ENCODE peak calls at places on chromosome 15, in five cellular contexts. Q is kidney epithelial cell, I is dorsolateral prefrontal cortex, D is BJ, R is GM23338. H is an unnamed sample.

GRCh38 chr15:69311319-69311721 is 12.6 kb downstream of the PAQR5 start:
- DNase-seq in Q (no peak), I (no peak), D (no peak), R (no peak), H (no peak)

GRCh38 chr15:64634020-64634419 is 141.4 kb downstream of the RBPMS2 start:
- DNase-seq in Q (peak), I (no peak), D (no peak), R (peak), H (no peak)

GRCh38 chr15:39594056-39594763 is 13.3 kb downstream of the THBS1 start:
- DNase-seq in Q (no peak), I (no peak), D (peak), R (no peak), H (no peak)

GRCh38 chr15:67501177-67501835 is 19.6 kb upstream of the C15orf61 start:
- DNase-seq in Q (no peak), I (no peak), D (no peak), R (peak), H (no peak)

GRCh38 chr15:51163843-51164242 is 69.1 kb upstream of the TNFAIP8L3 start:
- DNase-seq in Q (no peak), I (no peak), D (no peak), R (peak), H (no peak)

GRCh38 chr15:29102911-29103824 is 166.5 kb downstream of the NSMCE3 start:
- DNase-seq in Q (no peak), I (no peak), D (no peak), R (peak), H (no peak)

GRCh38 chr15:44666208-44667038 is 3.0 kb upstream of the SPG11 start:
- DNase-seq in Q (no peak), I (no peak), D (no peak), R (no peak), H (no peak)

GRCh38 chr15:68365140-68365745 is 66.7 kb downstream of the ITGA11 start:
- DNase-seq in Q (no peak), I (no peak), D (no peak), R (no peak), H (no peak)

GRCh38 chr15:72609862-72610261 is 44.6 kb upstream of the GOLGA6B start:
- DNase-seq in Q (no peak), I (no peak), D (no peak), R (no peak), H (peak)

GRCh38 chr15:54033954-54034458 is 55.8 kb downstream of the UNC13C start:
- DNase-seq in Q (no peak), I (no peak), D (no peak), R (no peak), H (no peak)

GRCh38 chr15:81047948-81048347 is 47.2 kb downstream of the TLNRD1 start:
- DNase-seq in Q (no peak), I (no peak), D (no peak), R (no peak), H (no peak)

GRCh38 chr15:99979371-99979770 is 246.1 kb upstream of the LYSMD4 start:
- DNase-seq in Q (no peak), I (no peak), D (no peak), R (no peak), H (no peak)

GRCh38 chr15:69222002-69222474 is 61.6 kb downstream of the GLCE start:
- DNase-seq in Q (no peak), I (no peak), D (no peak), R (no peak), H (no peak)

GRCh38 chr15:49988766-49989165 is 130.3 kb downstream of the ATP8B4 start:
- DNase-seq in Q (no peak), I (no peak), D (no peak), R (no peak), H (no peak)

GRCh38 chr15:67097893-67098740 is 32.7 kb downstream of the SMAD3 start:
- DNase-seq in Q (no peak), I (no peak), D (peak), R (no peak), H (peak)

GRCh38 chr15:68465861-68466560 is 34.0 kb upstream of the ITGA11 start:
- DNase-seq in Q (no peak), I (no peak), D (no peak), R (no peak), H (no peak)

GRCh38 chr15:80580107-80580506 is 115.0 kb upstream of the ABHD17C start:
- DNase-seq in Q (no peak), I (peak), D (peak), R (no peak), H (peak)

GRCh38 chr15:32778391-32779176 is 60.8 kb downstream of the GREM1 start:
- DNase-seq in Q (no peak), I (no peak), D (no peak), R (no peak), H (no peak)

GRCh38 chr15:60408438-60409105 is 10.8 kb upstream of the ANXA2 start:
- DNase-seq in Q (no peak), I (no peak), D (no peak), R (no peak), H (no peak)

GRCh38 chr15:62138124-62138523 is 27.0 kb downstream of the C2CD4B start:
- DNase-seq in Q (peak), I (no peak), D (no peak), R (no peak), H (peak)

GRCh38 chr15:55288006-55288717 is 1.5 kb downstream of the RAB27A start:
- DNase-seq in Q (no peak), I (no peak), D (no peak), R (no peak), H (no peak)

GRCh38 chr15:70845616-70846360 is 8.2 kb downstream of the LARP6 start:
- DNase-seq in Q (no peak), I (no peak), D (no peak), R (no peak), H (no peak)
- H3K4me3 ChIP-seq in Q (no peak), I (no peak), D (no peak), R (no peak), H (no peak)

DNA sequence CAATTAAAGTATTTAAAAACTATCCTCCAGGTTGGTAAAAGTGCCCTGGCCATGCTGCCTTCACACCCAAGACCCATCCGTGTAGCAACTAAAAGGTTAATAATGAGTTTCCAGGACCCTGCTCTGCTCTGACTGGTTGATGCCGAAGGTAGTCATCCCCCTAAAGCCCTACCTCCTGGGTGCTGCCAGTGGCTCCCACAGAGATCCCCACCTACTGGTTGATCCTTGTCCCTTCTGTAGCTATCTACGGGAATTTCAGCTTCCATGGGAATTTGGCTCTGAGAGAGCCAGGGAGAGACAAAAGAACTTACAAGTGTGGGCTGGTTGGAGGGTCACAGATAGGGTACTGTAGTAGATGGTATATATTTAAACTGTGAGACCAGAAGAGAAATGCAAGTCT is 110.6 kb upstream of the NANOGP8 start:
- DNase-seq in Q (no peak), I (no peak), D (no peak), R (peak), H (no peak)
- TF ChIP-seq CTCF in Q (no peak), I (no peak), D (no peak), R (peak), H (no peak)

GRCh38 chr15:38560456-38560926 is 4.1 kb downstream of the RASGRP1 start:
- DNase-seq in Q (no peak), I (no peak), D (no peak), R (no peak), H (no peak)
- H3K4me3 ChIP-seq in Q (no peak), I (no peak), D (no peak), R (no peak), H (no peak)

DNA sequence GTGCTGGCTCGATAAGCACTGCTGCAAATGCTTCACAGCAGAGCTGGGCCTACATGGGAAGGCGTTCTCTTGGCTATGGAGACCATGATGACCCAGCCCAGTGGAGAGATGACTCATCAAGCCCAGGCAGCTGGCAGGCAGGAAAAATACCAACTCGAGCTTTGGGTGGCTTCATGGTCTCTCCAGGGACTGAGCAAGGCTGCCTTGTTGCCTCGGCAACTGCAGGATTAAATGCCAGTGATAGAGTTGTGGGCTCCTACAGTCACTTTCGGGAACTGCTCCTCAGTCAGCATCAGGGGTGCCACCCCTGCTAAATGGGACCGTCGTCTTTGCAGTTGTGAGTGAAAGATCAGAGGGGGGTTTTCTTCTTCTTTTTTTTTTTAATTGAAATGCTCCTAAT is 54.6 kb upstream of the MYZAP start:
- DNase-seq in Q (peak), I (peak), D (peak), R (peak), H (peak)
- TF ChIP-seq CTCF in Q (no peak), I (no peak), D (no peak), R (no peak), H (peak)

DNA sequence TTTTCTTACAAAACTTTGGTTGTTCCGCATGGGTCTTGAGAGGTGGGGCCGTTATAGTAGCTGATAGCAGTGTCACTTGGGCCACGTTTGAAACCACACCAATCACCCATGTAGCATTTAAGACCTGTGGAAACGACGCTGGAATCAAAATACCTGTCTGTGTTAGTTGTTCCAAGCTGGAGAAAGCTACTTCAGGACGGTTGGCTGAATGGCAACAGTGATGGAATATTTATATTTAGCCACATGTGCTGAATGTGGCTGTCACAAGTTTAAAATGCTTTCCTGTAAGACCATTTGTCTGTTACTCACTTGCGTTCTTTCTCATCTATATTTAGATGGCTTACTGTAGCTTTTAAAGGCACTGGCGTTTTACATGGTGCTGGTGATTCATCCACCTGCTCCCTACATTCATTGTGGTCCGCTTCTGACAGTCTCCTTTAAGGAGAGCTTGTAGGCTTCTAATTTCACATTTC is 1.4 kb downstream of the DNAJA4 start:
- DNase-seq in Q (peak), I (no peak), D (peak), R (no peak), H (peak)
- H3K4me3 ChIP-seq in Q (no peak), I (peak), D (no peak), R (no peak), H (no peak)

GRCh38 chr15:43204016-43204901 is 16.6 kb downstream of the EPB42 start:
- DNase-seq in Q (no peak), I (no peak), D (no peak), R (peak), H (peak)
- TF ChIP-seq CTCF in Q (peak), I (peak), D (peak), R (peak), H (peak)

DNA sequence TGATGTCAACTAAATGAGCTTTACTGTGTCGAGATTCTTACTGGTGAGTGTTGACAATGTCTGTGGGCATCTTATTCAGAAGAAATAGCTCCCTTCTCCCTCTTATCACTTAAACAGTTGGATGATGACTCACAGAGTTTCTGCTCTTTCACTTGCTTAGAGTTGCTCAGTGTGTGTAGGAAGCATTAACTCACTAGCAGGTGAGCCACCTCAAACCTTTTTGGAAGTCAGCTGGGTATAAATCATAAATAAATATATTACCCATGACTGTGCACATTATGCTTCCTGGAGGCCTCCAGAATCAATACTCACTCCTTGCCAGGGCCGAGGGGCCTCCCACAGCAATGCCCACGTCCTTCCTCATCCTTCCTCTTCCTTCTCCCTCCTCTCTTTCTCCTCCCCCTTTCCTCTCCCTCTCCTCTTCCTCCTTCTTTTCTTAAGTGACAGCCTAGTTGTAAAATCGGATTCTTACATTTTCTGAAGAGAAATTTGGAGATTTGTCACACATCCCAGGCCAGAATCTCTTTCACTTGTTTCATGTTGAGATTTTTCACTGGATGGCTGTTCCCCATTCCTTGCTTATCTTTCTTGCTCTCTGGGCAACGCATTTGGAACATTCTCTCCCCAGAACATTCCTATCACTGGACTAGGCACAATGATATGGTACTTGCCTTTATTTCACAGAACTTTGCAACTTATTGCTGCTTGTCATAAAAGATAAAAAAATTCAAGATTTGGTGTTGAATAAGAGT is 17.5 kb downstream of the SHC4 start:
- DNase-seq in Q (peak), I (no peak), D (no peak), R (no peak), H (no peak)
- H3K4me3 ChIP-seq in Q (no peak), I (no peak), D (no peak), R (no peak), H (no peak)